ENCODE peak calls at places on chromosome 9, in six cellular contexts. O is stimulated activated CD4-positive, alpha-beta T cell treated with anti-CD3 and anti-CD28 coated beads, Interleukin-15, amount 100 ng/mL, for 24 hours; A is hippocampal formation; H is amygdala; X is HuH-7; D is nucleus accumbens. T is an unnamed sample.
A peak's percentile ranks its signal among the peaks of the same experiment; 100 is the strongest.

GRCh38 chr9:135857371-135857786 is 50.0 kb downstream of the CAMSAP1 start:
- DNase-seq in A (no peak), H (no peak), O (no peak), D (no peak), X (no peak), T (no peak)

GRCh38 chr9:4614627-4615026 is 47.5 kb upstream of the PLPP6 start:
- DNase-seq in X (no peak), D (no peak), H (no peak), A (no peak), O (no peak), T (no peak)

GRCh38 chr9:86099695-86100364 is 472 bp upstream of the GOLM1 start:
- DNase-seq in X (peak; percentile 78), D (peak; percentile 43), O (peak; percentile 47), H (no peak), A (no peak), T (peak; percentile 31)

GRCh38 chr9:108094676-108094993 is 605.1 kb upstream of the KLF4 start:
- DNase-seq in X (no peak), H (no peak), A (no peak), D (no peak), O (no peak), T (no peak)

GRCh38 chr9:126956929-126957686 is 42.5 kb downstream of the RALGPS1 start:
- DNase-seq in O (no peak), H (no peak), D (no peak), X (no peak), A (no peak), T (no peak)

GRCh38 chr9:35287986-35288515 is 126.2 kb downstream of the UNC13B start:
- DNase-seq in D (no peak), O (no peak), X (no peak), A (no peak), H (no peak), T (no peak)

GRCh38 chr9:123291736-123292135 is 23.4 kb upstream of the STRBP start:
- DNase-seq in H (no peak), X (no peak), D (no peak), O (no peak), A (no peak), T (no peak)

GRCh38 chr9:126676685-126677143 is 63.0 kb downstream of the LMX1B start:
- DNase-seq in H (no peak), X (no peak), A (no peak), D (no peak), O (peak; percentile 42), T (no peak)

GRCh38 chr9:109600142-109600541 is 102.0 kb upstream of the PTPN3 start:
- DNase-seq in A (no peak), O (no peak), X (no peak), D (no peak), H (no peak), T (no peak)

GRCh38 chr9:36877239-36877638 is 156.8 kb downstream of the PAX5 start:
- DNase-seq in A (no peak), O (no peak), D (no peak), H (no peak), X (no peak), T (no peak)

GRCh38 chr9:134629586-134630392 is 11.8 kb upstream of the COL5A1 start:
- DNase-seq in H (no peak), A (no peak), D (no peak), O (no peak), X (no peak), T (no peak)

GRCh38 chr9:31606678-31607077 is 777.8 kb upstream of the ACO1 start:
- DNase-seq in A (no peak), O (no peak), H (no peak), X (no peak), D (no peak), T (no peak)

GRCh38 chr9:3751125-3751758 is 225.4 kb upstream of the RFX3 start:
- DNase-seq in X (no peak), O (peak; percentile 16), H (no peak), A (no peak), D (no peak), T (no peak)

GRCh38 chr9:92709954-92710353 is 40.0 kb upstream of the IPPK start:
- DNase-seq in H (no peak), D (no peak), A (no peak), X (no peak), O (no peak), T (no peak)

GRCh38 chr9:2298217-2298616 is 283.1 kb downstream of the SMARCA2 start:
- DNase-seq in O (no peak), A (no peak), X (no peak), D (no peak), H (no peak), T (no peak)

GRCh38 chr9:15239816-15240215 is 67.2 kb downstream of the TTC39B start:
- DNase-seq in X (no peak), A (no peak), D (no peak), O (no peak), H (no peak), T (peak; percentile 14)

GRCh38 chr9:750264-750967 is 91.1 kb upstream of the DMRT1 start:
- DNase-seq in D (no peak), A (no peak), O (no peak), X (no peak), H (no peak), T (no peak)

GRCh38 chr9:100111235-100111634 is 12.2 kb downstream of the INVS start:
- DNase-seq in D (peak; percentile 36), H (no peak), X (no peak), O (no peak), A (peak; percentile 57), T (peak; percentile 33)